ENCODE peak calls at places on chromosomes 4 and X, in eight cellular contexts. K, T, Q, H, Z, R, M and A are unnamed samples.

GRCh38 chr4:179804440-179804839 is 2362.2 kb upstream of the AGA start:
- DNase-seq in K (no peak), T (no peak), Q (no peak), H (no peak), Z (no peak), R (no peak), M (no peak), A (no peak)

GRCh38 chrX:49190783-49191032 is 4.5 kb upstream of the PRICKLE3 start:
- DNase-seq in K (no peak), T (no peak), Q (no peak), H (no peak), Z (no peak), R (no peak), M (no peak), A (no peak)

GRCh38 chr4:168483786-168484185 is 3.5 kb upstream of the DDX60L start:
- DNase-seq in K (no peak), T (no peak), Q (no peak), H (no peak), Z (no peak), R (no peak), M (no peak), A (no peak)

GRCh38 chrX:23980063-23980462 is 46.9 kb downstream of the KLHL15 start:
- DNase-seq in K (no peak), T (no peak), Q (no peak), H (no peak), Z (no peak), R (no peak), M (no peak), A (no peak)

GRCh38 chr4:3481113-3481531 is 18.0 kb downstream of the DOK7 start:
- DNase-seq in K (no peak), T (no peak), Q (no peak), H (no peak), Z (no peak), R (no peak), M (no peak), A (no peak)

GRCh38 chr4:46462746-46463145 is 72.8 kb upstream of the GABRA2 start:
- DNase-seq in K (no peak), T (no peak), Q (no peak), H (no peak), Z (no peak), R (no peak), M (no peak), A (no peak)

GRCh38 chrX:145910017-145910416 is 92.4 kb downstream of the SLITRK2 start:
- DNase-seq in K (no peak), T (no peak), Q (no peak), H (no peak), Z (no peak), R (no peak), M (peak), A (no peak)

GRCh38 chrX:10783451-10783995 is 163.1 kb upstream of the MID1 start:
- DNase-seq in K (no peak), T (no peak), Q (no peak), H (no peak), Z (no peak), R (no peak), M (no peak), A (no peak)

GRCh38 chrX:38313190-38313589 is 14.1 kb downstream of the RPGR start:
- DNase-seq in K (no peak), T (no peak), Q (no peak), H (no peak), Z (no peak), R (no peak), M (peak), A (no peak)

GRCh38 chrX:5117816-5118215 is 1110.9 kb downstream of the NLGN4X start:
- DNase-seq in K (no peak), T (no peak), Q (no peak), H (no peak), Z (no peak), R (no peak), M (no peak), A (no peak)

GRCh38 chrX:73830489-73831414 is 267.8 kb downstream of the CHIC1 start:
- DNase-seq in K (no peak), T (no peak), Q (no peak), H (no peak), Z (no peak), R (no peak), M (no peak), A (no peak)

GRCh38 chr4:78069859-78070258 is 12.7 kb downstream of the FRAS1 start:
- DNase-seq in K (no peak), T (no peak), Q (no peak), H (no peak), Z (no peak), R (no peak), M (no peak), A (no peak)

GRCh38 chrX:153922932-153923857 is 2.9 kb downstream of the ARHGAP4 start:
- DNase-seq in K (no peak), T (no peak), Q (peak), H (peak), Z (no peak), R (peak), M (peak), A (no peak)

GRCh38 chr4:47074836-47075235 is 43.5 kb downstream of the GABRB1 start:
- DNase-seq in K (no peak), T (no peak), Q (no peak), H (no peak), Z (no peak), R (no peak), M (no peak), A (no peak)